ENCODE peak calls at places on chromosomes 13 and 19, in ten cellular contexts. One of them, this sample, is unnamed.
A peak's percentile ranks its signal among the peaks of the same experiment; 100 is the strongest.

GRCh38 chr13:32947886-32948285 is 68.3 kb upstream of the KL start:
- DNase-seq in activated CD8-positive, alpha-beta T cell treated with anti-CD3 and anti-CD28 coated beads for 36 hours: no peak
- DNase-seq in astrocyte: no peak
- DNase-seq in islet precursor cell: no peak
- DNase-seq in NCI-H1092: peak; percentile 25
- DNase-seq in stimulated activated CD8-positive, alpha-beta memory T cell treated with anti-CD3 and anti-CD28 coated beads, Interleukin-7, amount 100 ng/mL, for 1 hour: no peak
- DNase-seq in BE2C: peak; percentile 57
- DNase-seq in DMS153: peak; percentile 79
- DNase-seq in hypothalamus: peak; percentile 9
- DNase-seq in LoVo: no peak
- DNase-seq in this sample: no peak

GRCh38 chr19:8615022-8615421 is 4.5 kb upstream of the ADAMTS10 start:
- DNase-seq in islet precursor cell: no peak
- DNase-seq in activated CD8-positive, alpha-beta T cell treated with anti-CD3 and anti-CD28 coated beads for 36 hours: no peak
- DNase-seq in stimulated activated CD8-positive, alpha-beta memory T cell treated with anti-CD3 and anti-CD28 coated beads, Interleukin-7, amount 100 ng/mL, for 1 hour: no peak
- DNase-seq in BE2C: no peak
- DNase-seq in NCI-H1092: no peak
- DNase-seq in LoVo: no peak
- DNase-seq in astrocyte: peak; percentile 54
- DNase-seq in hypothalamus: no peak
- DNase-seq in DMS153: no peak
- DNase-seq in this sample: no peak

GRCh38 chr13:114268344-114269280 is 12.8 kb upstream of the UPF3A start:
- DNase-seq in stimulated activated CD8-positive, alpha-beta memory T cell treated with anti-CD3 and anti-CD28 coated beads, Interleukin-7, amount 100 ng/mL, for 1 hour: no peak
- DNase-seq in astrocyte: peak; percentile 61
- DNase-seq in hypothalamus: no peak
- DNase-seq in BE2C: no peak
- DNase-seq in LoVo: no peak
- DNase-seq in NCI-H1092: no peak
- DNase-seq in islet precursor cell: no peak
- DNase-seq in activated CD8-positive, alpha-beta T cell treated with anti-CD3 and anti-CD28 coated beads for 36 hours: peak; percentile 53
- DNase-seq in DMS153: no peak
- DNase-seq in this sample: no peak

GRCh38 chr19:38019427-38019724 is 112.4 kb downstream of the SIPA1L3 start:
- DNase-seq in astrocyte: no peak
- DNase-seq in stimulated activated CD8-positive, alpha-beta memory T cell treated with anti-CD3 and anti-CD28 coated beads, Interleukin-7, amount 100 ng/mL, for 1 hour: no peak
- DNase-seq in islet precursor cell: no peak
- DNase-seq in activated CD8-positive, alpha-beta T cell treated with anti-CD3 and anti-CD28 coated beads for 36 hours: no peak
- DNase-seq in DMS153: no peak
- DNase-seq in NCI-H1092: no peak
- DNase-seq in LoVo: no peak
- DNase-seq in hypothalamus: no peak
- DNase-seq in BE2C: no peak
- DNase-seq in this sample: no peak

GRCh38 chr19:13796301-13797057 is 1.2 kb downstream of the ZSWIM4 start:
- DNase-seq in NCI-H1092: no peak
- DNase-seq in BE2C: no peak
- DNase-seq in DMS153: no peak
- DNase-seq in LoVo: peak; percentile 44
- DNase-seq in stimulated activated CD8-positive, alpha-beta memory T cell treated with anti-CD3 and anti-CD28 coated beads, Interleukin-7, amount 100 ng/mL, for 1 hour: no peak
- DNase-seq in islet precursor cell: peak; percentile 74
- DNase-seq in activated CD8-positive, alpha-beta T cell treated with anti-CD3 and anti-CD28 coated beads for 36 hours: peak; percentile 44
- DNase-seq in astrocyte: peak; percentile 95
- DNase-seq in hypothalamus: peak; percentile 22
- DNase-seq in this sample: peak; percentile 96

GRCh38 chr19:48169585-48169973 is 565 bp downstream of the LIG1 start:
- DNase-seq in BE2C: peak; percentile 86
- DNase-seq in astrocyte: peak; percentile 8
- DNase-seq in LoVo: peak; percentile 87
- DNase-seq in hypothalamus: peak; percentile 47
- DNase-seq in NCI-H1092: peak; percentile 14
- DNase-seq in islet precursor cell: peak; percentile 88
- DNase-seq in stimulated activated CD8-positive, alpha-beta memory T cell treated with anti-CD3 and anti-CD28 coated beads, Interleukin-7, amount 100 ng/mL, for 1 hour: peak; percentile 84
- DNase-seq in DMS153: peak; percentile 55
- DNase-seq in activated CD8-positive, alpha-beta T cell treated with anti-CD3 and anti-CD28 coated beads for 36 hours: peak; percentile 91
- DNase-seq in this sample: no peak

GRCh38 chr19:35404879-35405622 is 34.2 kb downstream of the GPR42 start:
- DNase-seq in BE2C: no peak
- DNase-seq in stimulated activated CD8-positive, alpha-beta memory T cell treated with anti-CD3 and anti-CD28 coated beads, Interleukin-7, amount 100 ng/mL, for 1 hour: no peak
- DNase-seq in NCI-H1092: no peak
- DNase-seq in hypothalamus: no peak
- DNase-seq in LoVo: no peak
- DNase-seq in DMS153: no peak
- DNase-seq in astrocyte: peak; percentile 80
- DNase-seq in activated CD8-positive, alpha-beta T cell treated with anti-CD3 and anti-CD28 coated beads for 36 hours: peak; percentile 81
- DNase-seq in islet precursor cell: peak; percentile 81
- DNase-seq in this sample: peak; percentile 96

GRCh38 chr13:77535448-77535847 is at the start of gene SCEL:
- DNase-seq in activated CD8-positive, alpha-beta T cell treated with anti-CD3 and anti-CD28 coated beads for 36 hours: no peak
- DNase-seq in hypothalamus: no peak
- DNase-seq in NCI-H1092: no peak
- DNase-seq in BE2C: no peak
- DNase-seq in LoVo: peak; percentile 67
- DNase-seq in DMS153: no peak
- DNase-seq in stimulated activated CD8-positive, alpha-beta memory T cell treated with anti-CD3 and anti-CD28 coated beads, Interleukin-7, amount 100 ng/mL, for 1 hour: no peak
- DNase-seq in islet precursor cell: no peak
- DNase-seq in astrocyte: no peak
- DNase-seq in this sample: peak; percentile 10

GRCh38 chr19:8612807-8613171 is 2.3 kb upstream of the ADAMTS10 start:
- DNase-seq in activated CD8-positive, alpha-beta T cell treated with anti-CD3 and anti-CD28 coated beads for 36 hours: peak; percentile 68
- DNase-seq in islet precursor cell: no peak
- DNase-seq in DMS153: no peak
- DNase-seq in astrocyte: no peak
- DNase-seq in BE2C: no peak
- DNase-seq in hypothalamus: no peak
- DNase-seq in LoVo: no peak
- DNase-seq in stimulated activated CD8-positive, alpha-beta memory T cell treated with anti-CD3 and anti-CD28 coated beads, Interleukin-7, amount 100 ng/mL, for 1 hour: no peak
- DNase-seq in NCI-H1092: no peak
- DNase-seq in this sample: no peak

GRCh38 chr19:11902228-11902627 is 14.6 kb downstream of the ZNF69 start:
- DNase-seq in islet precursor cell: no peak
- DNase-seq in DMS153: no peak
- DNase-seq in astrocyte: no peak
- DNase-seq in NCI-H1092: no peak
- DNase-seq in activated CD8-positive, alpha-beta T cell treated with anti-CD3 and anti-CD28 coated beads for 36 hours: no peak
- DNase-seq in LoVo: no peak
- DNase-seq in stimulated activated CD8-positive, alpha-beta memory T cell treated with anti-CD3 and anti-CD28 coated beads, Interleukin-7, amount 100 ng/mL, for 1 hour: no peak
- DNase-seq in hypothalamus: no peak
- DNase-seq in BE2C: no peak
- DNase-seq in this sample: no peak

GRCh38 chr13:111893071-111893606 is 173.8 kb upstream of the SOX1 start:
- DNase-seq in islet precursor cell: peak; percentile 87
- DNase-seq in stimulated activated CD8-positive, alpha-beta memory T cell treated with anti-CD3 and anti-CD28 coated beads, Interleukin-7, amount 100 ng/mL, for 1 hour: no peak
- DNase-seq in LoVo: no peak
- DNase-seq in astrocyte: no peak
- DNase-seq in activated CD8-positive, alpha-beta T cell treated with anti-CD3 and anti-CD28 coated beads for 36 hours: no peak
- DNase-seq in BE2C: no peak
- DNase-seq in DMS153: peak; percentile 32
- DNase-seq in NCI-H1092: no peak
- DNase-seq in hypothalamus: peak; percentile 42
- DNase-seq in this sample: peak; percentile 5

GRCh38 chr13:49452725-49453457 is 8.8 kb downstream of the SETDB2 start:
- DNase-seq in activated CD8-positive, alpha-beta T cell treated with anti-CD3 and anti-CD28 coated beads for 36 hours: no peak
- DNase-seq in BE2C: no peak
- DNase-seq in hypothalamus: no peak
- DNase-seq in stimulated activated CD8-positive, alpha-beta memory T cell treated with anti-CD3 and anti-CD28 coated beads, Interleukin-7, amount 100 ng/mL, for 1 hour: no peak
- DNase-seq in astrocyte: no peak
- DNase-seq in islet precursor cell: no peak
- DNase-seq in NCI-H1092: no peak
- DNase-seq in DMS153: no peak
- DNase-seq in LoVo: no peak
- DNase-seq in this sample: no peak

GRCh38 chr13:73212482-73212881 is 153.7 kb downstream of the KLF5 start:
- DNase-seq in islet precursor cell: no peak
- DNase-seq in astrocyte: no peak
- DNase-seq in DMS153: no peak
- DNase-seq in LoVo: no peak
- DNase-seq in NCI-H1092: no peak
- DNase-seq in BE2C: no peak
- DNase-seq in activated CD8-positive, alpha-beta T cell treated with anti-CD3 and anti-CD28 coated beads for 36 hours: no peak
- DNase-seq in stimulated activated CD8-positive, alpha-beta memory T cell treated with anti-CD3 and anti-CD28 coated beads, Interleukin-7, amount 100 ng/mL, for 1 hour: no peak
- DNase-seq in hypothalamus: no peak
- DNase-seq in this sample: no peak

GRCh38 chr19:6891761-6892385 is 4.5 kb downstream of the ADGRE1 start:
- DNase-seq in NCI-H1092: no peak
- DNase-seq in BE2C: no peak
- DNase-seq in astrocyte: no peak
- DNase-seq in hypothalamus: no peak
- DNase-seq in DMS153: no peak
- DNase-seq in stimulated activated CD8-positive, alpha-beta memory T cell treated with anti-CD3 and anti-CD28 coated beads, Interleukin-7, amount 100 ng/mL, for 1 hour: no peak
- DNase-seq in LoVo: no peak
- DNase-seq in activated CD8-positive, alpha-beta T cell treated with anti-CD3 and anti-CD28 coated beads for 36 hours: no peak
- DNase-seq in islet precursor cell: no peak
- DNase-seq in this sample: no peak

GRCh38 chr13:114152831-114153371 is 20.5 kb upstream of the RASA3 start:
- DNase-seq in LoVo: no peak
- DNase-seq in activated CD8-positive, alpha-beta T cell treated with anti-CD3 and anti-CD28 coated beads for 36 hours: no peak
- DNase-seq in DMS153: no peak
- DNase-seq in astrocyte: no peak
- DNase-seq in BE2C: no peak
- DNase-seq in hypothalamus: no peak
- DNase-seq in islet precursor cell: peak; percentile 64
- DNase-seq in NCI-H1092: no peak
- DNase-seq in stimulated activated CD8-positive, alpha-beta memory T cell treated with anti-CD3 and anti-CD28 coated beads, Interleukin-7, amount 100 ng/mL, for 1 hour: no peak
- DNase-seq in this sample: no peak

GRCh38 chr13:74288361-74288911 is 154.2 kb upstream of the KLF12 start:
- DNase-seq in hypothalamus: peak; percentile 53
- DNase-seq in DMS153: peak; percentile 74
- DNase-seq in islet precursor cell: no peak
- DNase-seq in stimulated activated CD8-positive, alpha-beta memory T cell treated with anti-CD3 and anti-CD28 coated beads, Interleukin-7, amount 100 ng/mL, for 1 hour: no peak
- DNase-seq in LoVo: peak; percentile 19
- DNase-seq in NCI-H1092: peak; percentile 94
- DNase-seq in BE2C: peak; percentile 71
- DNase-seq in activated CD8-positive, alpha-beta T cell treated with anti-CD3 and anti-CD28 coated beads for 36 hours: peak; percentile 36
- DNase-seq in astrocyte: peak; percentile 20
- DNase-seq in this sample: no peak

GRCh38 chr19:32464279-32464678 is 58.7 kb downstream of the DPY19L3 start:
- DNase-seq in astrocyte: no peak
- DNase-seq in DMS153: no peak
- DNase-seq in NCI-H1092: no peak
- DNase-seq in activated CD8-positive, alpha-beta T cell treated with anti-CD3 and anti-CD28 coated beads for 36 hours: no peak
- DNase-seq in BE2C: no peak
- DNase-seq in islet precursor cell: no peak
- DNase-seq in hypothalamus: no peak
- DNase-seq in stimulated activated CD8-positive, alpha-beta memory T cell treated with anti-CD3 and anti-CD28 coated beads, Interleukin-7, amount 100 ng/mL, for 1 hour: no peak
- DNase-seq in LoVo: no peak
- DNase-seq in this sample: no peak

GRCh38 chr13:32150794-32151193 is 119.2 kb downstream of the FRY start:
- DNase-seq in stimulated activated CD8-positive, alpha-beta memory T cell treated with anti-CD3 and anti-CD28 coated beads, Interleukin-7, amount 100 ng/mL, for 1 hour: no peak
- DNase-seq in hypothalamus: peak; percentile 14
- DNase-seq in activated CD8-positive, alpha-beta T cell treated with anti-CD3 and anti-CD28 coated beads for 36 hours: no peak
- DNase-seq in NCI-H1092: no peak
- DNase-seq in DMS153: no peak
- DNase-seq in BE2C: no peak
- DNase-seq in islet precursor cell: no peak
- DNase-seq in astrocyte: peak; percentile 85
- DNase-seq in LoVo: no peak
- DNase-seq in this sample: no peak

GRCh38 chr13:33271759-33272158 is 13.8 kb downstream of the STARD13 start:
- DNase-seq in hypothalamus: no peak
- DNase-seq in astrocyte: no peak
- DNase-seq in activated CD8-positive, alpha-beta T cell treated with anti-CD3 and anti-CD28 coated beads for 36 hours: no peak
- DNase-seq in LoVo: no peak
- DNase-seq in islet precursor cell: no peak
- DNase-seq in stimulated activated CD8-positive, alpha-beta memory T cell treated with anti-CD3 and anti-CD28 coated beads, Interleukin-7, amount 100 ng/mL, for 1 hour: no peak
- DNase-seq in DMS153: no peak
- DNase-seq in BE2C: no peak
- DNase-seq in NCI-H1092: no peak
- DNase-seq in this sample: no peak

GRCh38 chr19:14516746-14517438 is 1.3 kb downstream of the DNAJB1 start:
- DNase-seq in islet precursor cell: no peak
- DNase-seq in stimulated activated CD8-positive, alpha-beta memory T cell treated with anti-CD3 and anti-CD28 coated beads, Interleukin-7, amount 100 ng/mL, for 1 hour: no peak
- DNase-seq in NCI-H1092: no peak
- DNase-seq in hypothalamus: peak; percentile 56
- DNase-seq in BE2C: no peak
- DNase-seq in activated CD8-positive, alpha-beta T cell treated with anti-CD3 and anti-CD28 coated beads for 36 hours: peak; percentile 32
- DNase-seq in LoVo: no peak
- DNase-seq in astrocyte: no peak
- DNase-seq in DMS153: no peak
- DNase-seq in this sample: no peak

GRCh38 chr13:60590775-60591174 is 193.8 kb downstream of the TDRD3 start:
- DNase-seq in activated CD8-positive, alpha-beta T cell treated with anti-CD3 and anti-CD28 coated beads for 36 hours: no peak
- DNase-seq in LoVo: no peak
- DNase-seq in NCI-H1092: no peak
- DNase-seq in islet precursor cell: no peak
- DNase-seq in BE2C: no peak
- DNase-seq in hypothalamus: no peak
- DNase-seq in DMS153: no peak
- DNase-seq in stimulated activated CD8-positive, alpha-beta memory T cell treated with anti-CD3 and anti-CD28 coated beads, Interleukin-7, amount 100 ng/mL, for 1 hour: no peak
- DNase-seq in astrocyte: peak; percentile 72
- DNase-seq in this sample: no peak

GRCh38 chr19:35266149-35266903 is 2.4 kb upstream of the USF2 start:
- DNase-seq in NCI-H1092: no peak
- DNase-seq in LoVo: no peak
- DNase-seq in BE2C: no peak
- DNase-seq in stimulated activated CD8-positive, alpha-beta memory T cell treated with anti-CD3 and anti-CD28 coated beads, Interleukin-7, amount 100 ng/mL, for 1 hour: no peak
- DNase-seq in astrocyte: no peak
- DNase-seq in hypothalamus: no peak
- DNase-seq in DMS153: no peak
- DNase-seq in islet precursor cell: peak; percentile 51
- DNase-seq in activated CD8-positive, alpha-beta T cell treated with anti-CD3 and anti-CD28 coated beads for 36 hours: no peak
- DNase-seq in this sample: no peak

GRCh38 chr19:47239610-47240296 is 8.8 kb upstream of the BBC3 start:
- DNase-seq in BE2C: peak; percentile 95
- DNase-seq in stimulated activated CD8-positive, alpha-beta memory T cell treated with anti-CD3 and anti-CD28 coated beads, Interleukin-7, amount 100 ng/mL, for 1 hour: peak; percentile 40
- DNase-seq in astrocyte: peak; percentile 47
- DNase-seq in LoVo: no peak
- DNase-seq in NCI-H1092: peak; percentile 57
- DNase-seq in activated CD8-positive, alpha-beta T cell treated with anti-CD3 and anti-CD28 coated beads for 36 hours: peak; percentile 68
- DNase-seq in DMS153: no peak
- DNase-seq in islet precursor cell: peak; percentile 70
- DNase-seq in hypothalamus: peak; percentile 86
- DNase-seq in this sample: no peak

GRCh38 chr13:109155301-109155761 is 525.9 kb downstream of the MYO16 start:
- DNase-seq in BE2C: no peak
- DNase-seq in DMS153: no peak
- DNase-seq in NCI-H1092: no peak
- DNase-seq in astrocyte: peak; percentile 98
- DNase-seq in stimulated activated CD8-positive, alpha-beta memory T cell treated with anti-CD3 and anti-CD28 coated beads, Interleukin-7, amount 100 ng/mL, for 1 hour: no peak
- DNase-seq in islet precursor cell: peak; percentile 5
- DNase-seq in hypothalamus: no peak
- DNase-seq in activated CD8-positive, alpha-beta T cell treated with anti-CD3 and anti-CD28 coated beads for 36 hours: no peak
- DNase-seq in LoVo: no peak
- DNase-seq in this sample: peak; percentile 57

GRCh38 chr19:6693056-6693471 is 23.1 kb upstream of the TNFSF14 start:
- DNase-seq in stimulated activated CD8-positive, alpha-beta memory T cell treated with anti-CD3 and anti-CD28 coated beads, Interleukin-7, amount 100 ng/mL, for 1 hour: no peak
- DNase-seq in NCI-H1092: no peak
- DNase-seq in LoVo: no peak
- DNase-seq in BE2C: no peak
- DNase-seq in astrocyte: no peak
- DNase-seq in hypothalamus: no peak
- DNase-seq in islet precursor cell: no peak
- DNase-seq in activated CD8-positive, alpha-beta T cell treated with anti-CD3 and anti-CD28 coated beads for 36 hours: no peak
- DNase-seq in DMS153: no peak
- DNase-seq in this sample: no peak

GRCh38 chr19:1585243-1585580 is 7.5 kb downstream of the MBD3 start:
- DNase-seq in LoVo: no peak
- DNase-seq in hypothalamus: no peak
- DNase-seq in activated CD8-positive, alpha-beta T cell treated with anti-CD3 and anti-CD28 coated beads for 36 hours: no peak
- DNase-seq in stimulated activated CD8-positive, alpha-beta memory T cell treated with anti-CD3 and anti-CD28 coated beads, Interleukin-7, amount 100 ng/mL, for 1 hour: no peak
- DNase-seq in DMS153: no peak
- DNase-seq in islet precursor cell: no peak
- DNase-seq in BE2C: no peak
- DNase-seq in astrocyte: no peak
- DNase-seq in NCI-H1092: no peak
- DNase-seq in this sample: no peak

GRCh38 chr13:97142452-97142851 is 79.7 kb upstream of the MBNL2 start:
- DNase-seq in NCI-H1092: no peak
- DNase-seq in DMS153: no peak
- DNase-seq in LoVo: no peak
- DNase-seq in stimulated activated CD8-positive, alpha-beta memory T cell treated with anti-CD3 and anti-CD28 coated beads, Interleukin-7, amount 100 ng/mL, for 1 hour: no peak
- DNase-seq in hypothalamus: no peak
- DNase-seq in astrocyte: no peak
- DNase-seq in activated CD8-positive, alpha-beta T cell treated with anti-CD3 and anti-CD28 coated beads for 36 hours: no peak
- DNase-seq in islet precursor cell: peak; percentile 79
- DNase-seq in BE2C: no peak
- DNase-seq in this sample: peak; percentile 83

GRCh38 chr19:14189415-14189814 is 16.6 kb downstream of the ADGRL1 start:
- DNase-seq in DMS153: no peak
- DNase-seq in islet precursor cell: no peak
- DNase-seq in NCI-H1092: no peak
- DNase-seq in activated CD8-positive, alpha-beta T cell treated with anti-CD3 and anti-CD28 coated beads for 36 hours: no peak
- DNase-seq in astrocyte: no peak
- DNase-seq in stimulated activated CD8-positive, alpha-beta memory T cell treated with anti-CD3 and anti-CD28 coated beads, Interleukin-7, amount 100 ng/mL, for 1 hour: no peak
- DNase-seq in hypothalamus: no peak
- DNase-seq in LoVo: no peak
- DNase-seq in BE2C: no peak
- DNase-seq in this sample: no peak

This sample was measured in HT1080.